ENCODE peak calls at places on chromosomes 4 and X, in four cellular contexts. L is testis, A is trophoblast cell, H is M059J. W is an unnamed sample.

GRCh38 chrX:6849711-6850415 is 297.6 kb upstream of the STS start:
- DNase-seq in A (no peak), L (no peak), H (no peak), W (no peak)

GRCh38 chr4:10584042-10584441 is 100.5 kb downstream of the CLNK start:
- DNase-seq in A (peak), H (peak), L (peak), W (peak)

GRCh38 chrX:45851434-45851991 is 650.8 kb upstream of the DIPK2B start:
- DNase-seq in A (no peak), H (peak), L (peak), W (peak)

GRCh38 chr4:169404959-169405358 is 134.2 kb upstream of the SH3RF1 start:
- DNase-seq in A (peak), H (no peak), L (no peak), W (peak)

GRCh38 chrX:130974323-130974722 is 71.3 kb upstream of the ENOX2 start:
- DNase-seq in A (no peak), L (no peak), H (peak), W (peak)

GRCh38 chr4:92520563-92520962 is 216.8 kb downstream of the GRID2 start:
- DNase-seq in H (no peak), A (no peak), L (no peak), W (no peak)

GRCh38 chr4:154542264-154542879 is 7.8 kb downstream of the PLRG1 start:
- DNase-seq in L (no peak), A (no peak), H (no peak), W (no peak)

GRCh38 chrX:120727911-120728310 is 98.1 kb upstream of the C1GALT1C1 start:
- DNase-seq in H (no peak), L (no peak), A (no peak), W (no peak)

GRCh38 chr4:78145005-78145404 is 87.9 kb downstream of the FRAS1 start:
- DNase-seq in H (no peak), L (no peak), A (no peak), W (no peak)

GRCh38 chr4:145481942-145482208 is 222 bp downstream of the SMAD1 start:
- DNase-seq in L (no peak), A (no peak), H (no peak), W (no peak)

GRCh38 chr4:108152980-108153379 is 15.8 kb downstream of the LEF1 start:
- DNase-seq in A (no peak), H (no peak), L (no peak), W (no peak)

GRCh38 chrX:2628751-2629315 is 62.3 kb upstream of the CD99 start:
- DNase-seq in H (no peak), A (no peak), L (peak), W (no peak)

GRCh38 chrX:49237060-49237459 is 1.8 kb downstream of the CCDC22 start:
- DNase-seq in A (no peak), H (no peak), L (peak), W (no peak)

GRCh38 chr4:123939621-123940020 is 543.0 kb downstream of the SPRY1 start:
- DNase-seq in H (peak), L (no peak), A (no peak), W (peak)

GRCh38 chr4:157655101-157655818 is 434.7 kb downstream of the GRIA2 start:
- DNase-seq in L (no peak), A (no peak), H (no peak), W (no peak)

GRCh38 chr4:137660211-137660610 is 127.9 kb upstream of the PCDH18 start:
- DNase-seq in A (no peak), H (no peak), L (no peak), W (no peak)

GRCh38 chrX:42714981-42715688 is 62.8 kb downstream of the PPP1R2C start:
- DNase-seq in L (peak), H (peak), A (peak), W (no peak)

GRCh38 chr4:125313497-125313896 is 1.3 kb upstream of the FAT4 start:
- DNase-seq in A (peak), H (peak), L (peak), W (peak)

GRCh38 chr4:151541438-151542071 is 132.6 kb downstream of the FHIP1A start:
- DNase-seq in H (peak), L (no peak), A (no peak), W (peak)

GRCh38 chr4:155999743-156000142 is 46.1 kb upstream of the CTSO start:
- DNase-seq in H (peak), L (peak), A (no peak), W (peak)

GRCh38 chrX:24902808-24903207 is 113.0 kb downstream of the ARX start:
- DNase-seq in A (peak), L (no peak), H (peak), W (peak)

GRCh38 chrX:23945206-23945605 is 37.4 kb downstream of the CXorf58 start:
- DNase-seq in H (no peak), L (no peak), A (no peak), W (no peak)

GRCh38 chrX:27598312-27598711 is 8.2 kb downstream of the DCAF8L2 start:
- DNase-seq in A (no peak), H (no peak), L (peak), W (no peak)

GRCh38 chrX:23840674-23841073 is 57.7 kb downstream of the SAT1 start:
- DNase-seq in L (no peak), H (no peak), A (no peak), W (no peak)

W was measured in ELR.